ENCODE peak calls at places on chromosomes 3 and 15, in five cellular contexts. Y is fibroblast of mammary gland; X is GM12865; D is CD4-positive, alpha-beta T cell; O is AG04450. R is an unnamed sample.

GRCh38 chr3:37200141-37200540 is 25.8 kb upstream of the LRRFIP2 start:
- DNase-seq in Y (no peak), X (no peak), D (no peak), O (no peak), R (no peak)

GRCh38 chr15:82081904-82082810 is 36.3 kb upstream of the MEX3B start:
- DNase-seq in Y (peak; percentile 77), X (peak; percentile 38), D (no peak), O (peak; percentile 63), R (no peak)

GRCh38 chr15:42137461-42138261 is 18.8 kb downstream of the PLA2G4F start:
- DNase-seq in Y (peak; percentile 57), X (peak; percentile 41), D (no peak), O (no peak), R (peak; percentile 21)

GRCh38 chr3:12294885-12295580 is 6.2 kb downstream of the PPARG start:
- DNase-seq in Y (peak; percentile 93), X (no peak), D (no peak), O (peak; percentile 69), R (no peak)

GRCh38 chr15:72338617-72339321 is 18.8 kb upstream of the CELF6 start:
- DNase-seq in Y (peak; percentile 90), X (no peak), D (no peak), O (peak; percentile 82), R (no peak)

GRCh38 chr15:78739996-78740903 is 71.0 kb downstream of the ADAMTS7 start:
- DNase-seq in Y (peak; percentile 36), X (peak; percentile 82), D (peak; percentile 28), O (no peak), R (peak; percentile 76)

GRCh38 chr15:27481768-27482167 is 510.8 kb downstream of the GABRG3 start:
- DNase-seq in Y (no peak), X (no peak), D (no peak), O (no peak), R (no peak)

GRCh38 chr3:136938334-136938733 is 19.4 kb upstream of the IL20RB start:
- DNase-seq in Y (peak; percentile 70), X (no peak), D (no peak), O (no peak), R (no peak)

DNA sequence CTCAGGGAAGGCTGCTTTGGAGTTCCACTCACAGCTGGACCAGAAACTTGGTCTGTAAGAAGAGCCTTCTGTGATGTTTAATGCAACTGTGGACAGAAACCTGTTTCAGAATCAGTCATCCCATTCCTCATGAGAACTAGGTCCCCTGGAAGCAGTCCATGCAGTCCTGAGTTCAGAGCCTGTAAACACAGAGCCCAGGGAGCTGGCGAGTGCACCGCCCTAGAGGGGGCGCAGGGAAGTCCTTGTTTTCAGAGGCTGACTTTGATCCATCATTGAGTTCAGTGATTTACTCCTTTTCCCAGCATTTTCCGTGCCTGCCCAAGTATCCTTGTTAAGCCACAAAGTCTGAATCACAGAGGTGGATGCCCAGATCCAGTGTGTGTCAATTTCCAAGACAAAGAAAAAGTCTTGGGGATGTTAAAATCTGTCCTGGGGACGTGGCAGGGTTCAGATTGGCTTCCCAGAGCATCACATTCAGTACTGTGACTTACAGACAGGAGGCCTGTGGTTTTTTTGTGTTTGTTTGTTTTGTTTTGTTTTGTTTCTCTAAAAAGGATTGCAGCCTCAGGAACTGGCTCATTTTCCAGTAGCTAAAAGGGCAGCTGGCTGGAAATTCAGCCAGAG is 9.8 kb upstream of the TXNRD3 start:
- DNase-seq in Y (peak; percentile 39), X (no peak), D (no peak), O (no peak), R (no peak)
- TF ChIP-seq CTCF in Y (peak; percentile 15), X (no peak), D (no peak), O (peak; percentile 39), R (peak; percentile 41)

DNA sequence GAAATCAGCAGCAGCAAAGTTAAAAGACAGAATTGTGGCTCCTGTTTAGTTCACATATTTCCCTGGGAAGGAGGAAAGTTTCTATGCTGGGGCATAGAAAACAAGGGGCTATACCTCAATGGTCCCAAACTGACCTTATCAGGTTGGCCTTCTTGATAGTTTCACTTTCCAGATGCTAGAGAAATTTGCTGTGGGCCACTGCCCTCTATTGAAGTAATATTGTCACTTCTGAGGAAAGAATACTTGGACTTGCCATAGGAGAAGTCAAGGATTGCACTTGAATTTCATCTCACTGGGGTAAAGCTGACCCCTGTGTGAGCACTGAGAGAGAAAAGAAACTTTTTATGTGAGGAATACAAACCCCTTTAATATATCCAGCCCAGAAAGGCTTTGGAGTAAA is 49.3 kb upstream of the XCR1 start:
- DNase-seq in Y (peak; percentile 34), X (peak; percentile 29), D (no peak), O (no peak), R (no peak)
- TF ChIP-seq CTCF in Y (peak; percentile 27), X (no peak), D (peak; percentile 21), O (peak; percentile 27), R (peak; percentile 54)

GRCh38 chr3:196198771-196199753 is 12.1 kb downstream of the ZDHHC19 start:
- DNase-seq in Y (peak; percentile 15), X (no peak), D (no peak), O (no peak), R (no peak)
- TF ChIP-seq CTCF in Y (peak; percentile 26), X (peak; percentile 27), D (no peak), O (peak; percentile 9), R (peak; percentile 44)

GRCh38 chr15:31197497-31198414 is 96.2 kb upstream of the TRPM1 start:
- DNase-seq in Y (peak; percentile 29), X (peak; percentile 83), D (peak; percentile 37), O (no peak), R (no peak)
- TF ChIP-seq CTCF in Y (peak; percentile 68), X (peak; percentile 87), D (peak; percentile 65), O (peak; percentile 51), R (peak; percentile 75)